ENCODE peak calls at places on chromosome 9, in five cellular contexts. K is kidney, C is lower lobe of right lung, W is left ventricle myocardium inferior, J is tibial artery. M is an unnamed sample. For H3K4me1, the result is how much of the 10 kb centered on the place peaks cover.

GRCh38 chr9:88773627-88774244 is 217.5 kb upstream of the S1PR3 start:
- DNase-seq in W (no peak), J (no peak), K (no peak), C (no peak), M (no peak)

GRCh38 chr9:83005963-83006362 is 57.0 kb downstream of the RASEF start:
- DNase-seq in W (no peak), C (no peak), J (no peak), K (no peak), M (no peak)

GRCh38 chr9:137127301-137128157 is 11.4 kb upstream of the GRIN1 start:
- DNase-seq in K (no peak), C (no peak), W (no peak), J (no peak), M (no peak)

GRCh38 chr9:21965401-21965951 is 28.7 kb downstream of the CDKN2A start:
- DNase-seq in W (no peak), C (no peak), J (no peak), K (peak), M (peak)

GRCh38 chr9:126406075-126406675 is 79.5 kb downstream of the MVB12B start:
- DNase-seq in K (no peak), J (no peak), W (no peak), C (no peak), M (no peak)

GRCh38 chr9:137422668-137423000 is 328 bp downstream of the EXD3 start:
- DNase-seq in W (peak), C (peak), J (no peak), K (peak), M (peak)

GRCh38 chr9:75866273-75866871 is 24.1 kb upstream of the PCSK5 start:
- DNase-seq in C (no peak), J (no peak), W (no peak), K (no peak), M (no peak)

GRCh38 chr9:121599186-121599871 is 52.1 kb upstream of the DAB2IP start:
- DNase-seq in K (peak), J (peak), W (peak), C (peak), M (peak)

GRCh38 chr9:104575451-104575850 is 6.5 kb downstream of the OR13C8 start:
- DNase-seq in C (no peak), J (no peak), W (no peak), K (no peak), M (no peak)

GRCh38 chr9:134407123-134407779 is 81.0 kb downstream of the RXRA start:
- DNase-seq in W (peak), C (peak), K (peak), J (peak), M (peak)

GRCh38 chr9:89048611-89049010 is 57.3 kb downstream of the S1PR3 start:
- DNase-seq in C (no peak), W (no peak), J (no peak), K (no peak), M (no peak)

GRCh38 chr9:77952641-77953341 is 78.8 kb downstream of the GNAQ start:
- DNase-seq in W (no peak), J (no peak), K (no peak), C (no peak), M (no peak)

GRCh38 chr9:124016152-124017063 is 4.8 kb downstream of the LHX2 start:
- DNase-seq in W (no peak), C (no peak), J (peak), K (no peak), M (no peak)

GRCh38 chr9:112777914-112778313 is 27.4 kb downstream of the SNX30 start:
- DNase-seq in C (no peak), K (no peak), W (no peak), J (no peak), M (no peak)

GRCh38 chr9:36046923-36047322 is 10.2 kb downstream of the RECK start:
- DNase-seq in W (no peak), K (no peak), C (no peak), J (no peak), M (no peak)

GRCh38 chr9:135081731-135082130 is 5.7 kb upstream of the OLFM1 start:
- DNase-seq in W (no peak), J (no peak), K (peak), C (peak), M (peak)

GRCh38 chr9:109639666-109640231 is 140.2 kb upstream of the PALM2AKAP2 start:
- DNase-seq in W (no peak), J (no peak), K (no peak), C (no peak), M (no peak)

GRCh38 chr9:109641079-109641659 is 138.8 kb upstream of the PALM2AKAP2 start:
- DNase-seq in W (no peak), K (no peak), J (no peak), C (no peak), M (no peak)

GRCh38 chr9:109640232-109641078 is 139.5 kb upstream of the PALM2AKAP2 start:
- DNase-seq in K (peak), C (peak), J (peak), W (peak), M (peak)
- TF ChIP-seq CTCF in K (no peak), C (no peak), J (no peak), W (no peak), M (no peak)

GRCh38 chr9:25442517-25442916 is 235.7 kb downstream of the TUSC1 start:
- DNase-seq in J (no peak), K (no peak), C (no peak), W (no peak), M (no peak)
- H3K4me1 ChIP-seq in J (under half), K (under half), C (under half), W (under half), M (under half)

DNA sequence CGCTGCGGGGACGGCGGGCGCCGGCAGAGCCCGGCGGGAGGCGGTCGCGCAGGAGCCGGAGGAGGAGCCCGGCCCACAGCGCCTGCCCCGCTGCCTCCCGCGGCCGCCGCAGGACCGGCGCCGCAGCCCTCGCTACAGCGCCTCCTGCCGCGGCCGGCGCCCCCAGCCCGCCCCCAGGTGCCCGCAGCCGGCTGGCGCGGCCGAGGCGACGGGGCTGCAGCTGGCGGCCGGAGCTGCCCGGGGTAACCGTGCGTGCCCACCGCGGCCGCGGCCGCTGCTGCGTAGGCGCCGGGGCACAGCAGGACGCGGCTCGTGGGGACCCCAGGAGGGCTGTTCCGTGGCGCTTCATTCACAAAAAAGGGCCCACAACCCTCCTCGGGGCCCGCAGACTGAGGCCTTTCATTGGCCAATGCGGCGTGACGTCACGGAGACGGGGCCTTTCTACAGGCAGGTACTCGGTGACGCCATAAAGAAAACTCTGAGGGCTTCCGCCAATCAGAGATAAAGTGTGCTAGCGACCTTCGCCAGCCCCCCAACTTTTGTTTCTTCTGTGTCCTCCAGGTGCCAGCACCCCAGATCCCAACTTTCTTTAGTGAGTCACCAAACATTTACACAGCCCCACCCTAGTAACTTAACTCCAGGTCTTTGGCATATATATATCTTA is at the start of gene CDC14B:
- DNase-seq in C (peak), K (peak), W (peak), J (peak), M (peak)
- H3K4me3 ChIP-seq in C (peak), K (peak), W (peak), J (peak), M (peak)

GRCh38 chr9:3848445-3849114 is 322.8 kb upstream of the RFX3 start:
- DNase-seq in C (no peak), W (no peak), K (no peak), J (no peak), M (no peak)
- TF ChIP-seq CTCF in C (no peak), W (no peak), K (peak), J (no peak), M (no peak)

GRCh38 chr9:127863179-127863578 is 8.7 kb upstream of the ENG start:
- DNase-seq in J (no peak), W (no peak), C (no peak), K (no peak), M (no peak)

GRCh38 chr9:127868278-127868903 is 9.1 kb downstream of the AK1 start:
- DNase-seq in J (no peak), C (no peak), K (no peak), W (no peak), M (no peak)

GRCh38 chr9:127867356-127868277 is 9.9 kb downstream of the AK1 start:
- DNase-seq in K (no peak), W (peak), J (no peak), C (no peak), M (no peak)

GRCh38 chr9:127866535-127866934 is 10.9 kb downstream of the AK1 start:
- DNase-seq in K (no peak), C (no peak), W (no peak), J (no peak), M (no peak)

DNA sequence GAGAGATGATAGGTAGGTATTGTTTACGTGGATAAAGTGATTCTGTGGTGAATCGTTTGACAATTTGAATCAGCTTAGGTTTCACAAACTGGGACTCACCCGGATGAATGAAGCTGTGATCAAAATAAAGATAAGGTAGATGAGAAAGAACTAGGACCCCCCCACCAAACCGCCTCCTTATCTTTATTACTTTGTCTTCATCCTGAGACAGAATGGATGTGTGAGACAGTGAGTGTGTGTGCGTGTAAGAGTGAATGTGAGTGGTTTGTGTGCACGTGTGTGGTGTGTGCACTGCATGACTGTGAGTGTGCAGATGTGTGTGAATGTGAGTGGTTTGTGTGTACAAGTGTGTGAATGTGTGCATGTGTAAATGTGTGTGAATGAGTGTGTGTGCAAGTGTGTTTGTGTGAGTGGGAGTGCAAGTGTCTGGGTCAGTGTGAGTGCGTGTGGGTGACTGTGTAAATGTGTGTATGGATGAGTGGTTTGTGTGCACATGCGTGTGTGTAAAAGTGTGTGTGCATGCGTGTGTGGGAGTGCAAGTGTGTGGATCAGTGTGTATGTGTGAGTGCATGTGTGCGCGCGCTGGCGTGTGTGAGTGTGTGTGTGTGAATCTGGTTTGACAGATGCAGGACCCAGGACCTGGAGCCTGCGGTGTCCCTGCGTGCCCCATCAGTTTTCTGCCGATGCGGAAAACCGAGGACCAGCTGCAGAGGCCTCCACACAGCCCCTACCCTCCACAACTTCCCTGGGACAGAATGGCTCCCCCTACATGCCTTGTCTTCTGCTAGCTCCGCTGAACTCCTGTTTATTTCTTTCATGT is 11.4 kb upstream of the ENG start:
- DNase-seq in J (no peak), C (no peak), W (no peak), K (no peak), M (no peak)
- H3K4me1 ChIP-seq in J (under half), C (half or more), W (half or more), K (under half), M (under half)